ENCODE peak calls at places on chromosomes 3 and 15, in five cellular contexts. F is fibroblast of villous mesenchyme, M is body of pancreas, R is fibroblast of lung, T is AG04450. L is an unnamed sample.
A peak's percentile ranks its signal among the peaks of the same experiment; 100 is the strongest.

GRCh38 chr3:18127181-18127863 is 297.8 kb downstream of the SATB1 start:
- DNase-seq in F (no peak), M (no peak), R (no peak), T (no peak), L (no peak)

GRCh38 chr3:39990532-39990931 is 181.1 kb downstream of the MYRIP start:
- DNase-seq in F (peak; percentile 29), M (peak; percentile 28), R (peak; percentile 21), T (no peak), L (peak; percentile 74)

GRCh38 chr15:76011611-76012010 is 613 bp downstream of the NRG4 start:
- DNase-seq in F (no peak), M (no peak), R (peak; percentile 0), T (no peak), L (no peak)

GRCh38 chr3:138364356-138365252 is 16.2 kb downstream of the MRAS start:
- DNase-seq in F (no peak), M (no peak), R (no peak), T (no peak), L (no peak)

GRCh38 chr3:12884104-12884742 is 42.9 kb upstream of the RPL32 start:
- DNase-seq in F (peak; percentile 12), M (no peak), R (peak; percentile 24), T (peak; percentile 11), L (no peak)

GRCh38 chr3:12237076-12237475 is 51.8 kb upstream of the PPARG start:
- DNase-seq in F (no peak), M (no peak), R (no peak), T (no peak), L (no peak)

GRCh38 chr15:62071711-62072308 is 5.0 kb downstream of the C2CD4A start:
- DNase-seq in F (peak; percentile 62), M (no peak), R (peak; percentile 73), T (no peak), L (peak; percentile 78)

GRCh38 chr15:73227433-73228056 is 141.2 kb downstream of the HCN4 start:
- DNase-seq in F (peak; percentile 26), M (no peak), R (no peak), T (no peak), L (no peak)

GRCh38 chr3:50450135-50450911 is 53.1 kb downstream of the CACNA2D2 start:
- DNase-seq in F (peak; percentile 12), M (peak; percentile 50), R (peak; percentile 21), T (no peak), L (peak; percentile 37)

GRCh38 chr3:111338059-111338698 is 203.8 kb upstream of the CD96 start:
- DNase-seq in F (peak; percentile 85), M (peak; percentile 50), R (peak; percentile 89), T (peak; percentile 69), L (peak; percentile 89)

GRCh38 chr3:169923831-169924230 is 12.5 kb downstream of the SAMD7 start:
- DNase-seq in F (no peak), M (no peak), R (no peak), T (no peak), L (no peak)

GRCh38 chr15:71517751-71518150 is 292.6 kb upstream of the NR2E3 start:
- DNase-seq in F (no peak), M (no peak), R (no peak), T (no peak), L (no peak)

GRCh38 chr3:114539525-114539924 is 245.7 kb downstream of the TIGIT start:
- DNase-seq in F (no peak), M (no peak), R (no peak), T (no peak), L (no peak)

GRCh38 chr3:22372292-22372949 is 621.4 kb upstream of the ZNF385D start:
- DNase-seq in F (no peak), M (peak; percentile 10), R (no peak), T (no peak), L (no peak)

GRCh38 chr3:132606085-132606484 is 9.0 kb downstream of the ACKR4 start:
- DNase-seq in F (peak; percentile 66), M (no peak), R (peak; percentile 62), T (peak; percentile 32), L (peak; percentile 55)

DNA sequence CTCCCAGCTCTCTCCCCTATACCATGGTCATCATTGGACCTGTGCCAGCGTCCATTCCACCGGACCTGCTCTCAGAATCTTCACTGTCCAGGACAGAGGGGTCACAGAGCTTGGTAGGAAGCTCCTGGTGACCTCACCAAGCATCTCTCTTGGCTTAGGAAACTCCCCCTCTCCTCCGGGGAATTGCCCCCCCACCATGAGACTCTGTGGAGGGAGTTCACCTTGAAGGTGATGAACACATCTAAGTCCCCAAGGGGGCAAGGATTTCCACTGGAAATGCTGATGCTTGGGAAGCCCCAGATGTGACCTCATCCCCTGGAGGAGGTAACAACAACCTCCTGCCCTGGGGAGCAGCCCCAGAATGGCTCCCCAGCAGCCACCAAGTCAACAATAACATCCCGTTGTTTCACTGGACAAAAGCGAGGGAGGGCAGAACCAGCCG is 3.2 kb downstream of the SEMA7A start:
- DNase-seq in F (no peak), M (no peak), R (no peak), T (no peak), L (no peak)
- H3K4me3 ChIP-seq in F (no peak overlapping the region), M (no peak overlapping the region), R (no peak overlapping the region), T (peak overlapping the region; percentile 31), L (no peak overlapping the region)

DNA sequence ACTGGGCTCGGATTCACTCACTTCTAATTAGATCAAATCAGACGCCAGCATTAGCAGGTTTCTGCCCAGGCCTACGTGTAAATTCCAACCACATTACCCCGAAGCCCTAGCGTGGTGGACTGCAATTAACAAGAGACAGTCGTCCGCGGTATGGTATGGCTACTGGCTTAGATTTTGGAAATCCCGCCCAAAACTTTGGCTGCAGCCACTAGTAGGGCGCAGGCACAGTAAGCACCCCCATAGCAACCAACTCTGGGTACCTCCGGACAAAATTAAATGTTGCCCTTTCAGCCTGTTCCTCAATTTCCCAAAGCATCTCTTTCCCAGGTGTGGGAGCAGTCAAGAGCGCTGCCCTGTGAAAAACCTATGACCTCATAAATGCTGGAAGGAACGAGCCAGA is 732 bp downstream of the RARRES1 start:
- DNase-seq in F (no peak), M (no peak), R (no peak), T (no peak), L (no peak)
- H3K4me3 ChIP-seq in F (peak overlapping the region; percentile 71), M (peak overlapping the region; percentile 48), R (peak overlapping the region; percentile 70), T (peak overlapping the region; percentile 59), L (peak overlapping the region; percentile 59)

GRCh38 chr3:184526158-184526483 is 35.5 kb upstream of the EPHB3 start:
- DNase-seq in F (no peak), M (no peak), R (no peak), T (no peak), L (no peak)
- H3K4me3 ChIP-seq in F (no peak overlapping the region), M (no peak overlapping the region), R (peak overlapping the region; percentile 50), T (peak overlapping the region; percentile 45), L (no peak overlapping the region)

GRCh38 chr3:143661677-143662076 is 186.6 kb downstream of the SLC9A9 start:
- DNase-seq in F (no peak), M (no peak), R (no peak), T (no peak), L (no peak)
- H3K4me3 ChIP-seq in F (no peak overlapping the region), M (no peak overlapping the region), R (no peak overlapping the region), T (no peak overlapping the region), L (no peak overlapping the region)

GRCh38 chr3:196431193-196432136 is 762 bp downstream of the UBXN7 start:
- DNase-seq in F (peak; percentile 71), M (no peak), R (peak; percentile 66), T (no peak), L (peak; percentile 63)
- H3K4me3 ChIP-seq in F (peak overlapping the region; percentile 98), M (peak overlapping the region; percentile 97), R (peak overlapping the region; percentile 96), T (peak overlapping the region; percentile 94), L (peak overlapping the region; percentile 97)

GRCh38 chr3:159853506-159853864 is 135.2 kb upstream of the IL12A start:
- DNase-seq in F (no peak), M (no peak), R (no peak), T (no peak), L (no peak)

GRCh38 chr3:159850481-159850880 is 138.2 kb upstream of the IL12A start:
- DNase-seq in F (no peak), M (no peak), R (no peak), T (no peak), L (no peak)

GRCh38 chr3:159854500-159855124 is 134.0 kb upstream of the IL12A start:
- DNase-seq in F (peak; percentile 87), M (no peak), R (peak; percentile 81), T (peak; percentile 91), L (peak; percentile 89)

GRCh38 chr3:159852821-159853505 is 135.7 kb upstream of the IL12A start:
- DNase-seq in F (peak; percentile 67), M (peak; percentile 27), R (peak; percentile 63), T (no peak), L (peak; percentile 60)

DNA sequence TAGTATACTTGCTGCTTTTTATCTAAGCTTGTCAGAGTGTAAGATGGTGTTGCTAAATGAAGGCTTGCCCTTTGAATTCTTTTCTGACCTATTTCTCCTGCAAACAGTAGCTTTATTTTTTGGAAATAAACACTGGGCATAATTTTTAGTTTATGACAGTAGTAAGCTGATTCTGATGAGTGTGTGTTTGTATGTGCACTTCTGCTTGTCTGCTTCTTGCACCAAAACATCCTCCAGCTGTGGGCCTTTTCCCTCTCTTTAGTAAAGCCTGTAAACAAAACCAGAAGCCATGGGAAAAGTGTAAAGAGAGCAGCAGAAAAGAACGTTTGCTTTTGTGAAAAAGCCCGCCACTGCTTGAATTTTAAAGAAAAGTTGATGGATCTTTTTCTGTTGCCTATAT is 136.4 kb upstream of the IL12A start:
- DNase-seq in F (peak; percentile 72), M (no peak), R (peak; percentile 83), T (no peak), L (no peak)
- H3K4me3 ChIP-seq in F (no peak overlapping the region), M (no peak overlapping the region), R (peak overlapping the region; percentile 48), T (no peak overlapping the region), L (no peak overlapping the region)